ENCODE peak calls at places on chromosome 14, in six cellular contexts. G is tibial artery, D is ovary, J is left ventricle myocardium inferior, H is breast epithelium, O is heart left ventricle. B is an unnamed sample.

GRCh38 chr14:55116246-55117030 is 12.6 kb upstream of the LGALS3 start:
- DNase-seq in O (no peak), H (no peak), J (no peak), G (no peak), D (no peak), B (no peak)

GRCh38 chr14:60665178-60665555 is 15.9 kb upstream of the SIX1 start:
- DNase-seq in J (no peak), O (no peak), G (no peak), H (no peak), D (no peak), B (no peak)

GRCh38 chr14:23672200-23672599 is 36.0 kb downstream of the DHRS2 start:
- DNase-seq in D (no peak), G (no peak), O (no peak), J (no peak), H (no peak), B (no peak)

GRCh38 chr14:71050227-71050823 is 143.1 kb downstream of the PCNX1 start:
- DNase-seq in D (no peak), H (no peak), G (no peak), J (no peak), O (no peak), B (no peak)

GRCh38 chr14:101773378-101773777 is 11.9 kb downstream of the PPP2R5C start:
- DNase-seq in H (no peak), J (no peak), O (no peak), D (no peak), G (no peak), B (no peak)

GRCh38 chr14:102795060-102795925 is 18.0 kb downstream of the TRAF3 start:
- DNase-seq in D (peak; percentile 39), O (no peak), G (peak; percentile 82), J (peak; percentile 30), H (peak; percentile 64), B (no peak)

GRCh38 chr14:74964787-74965769 is 9.7 kb upstream of the PGF start:
- DNase-seq in H (no peak), J (no peak), O (no peak), G (no peak), D (no peak), B (no peak)

GRCh38 chr14:104794099-104794498 is 1.4 kb downstream of the AKT1 start:
- DNase-seq in H (no peak), G (no peak), D (no peak), J (no peak), O (no peak), B (peak; percentile 62)

GRCh38 chr14:47438650-47439140 is 236.7 kb downstream of the MDGA2 start:
- DNase-seq in G (no peak), H (no peak), J (no peak), D (no peak), O (no peak), B (no peak)

GRCh38 chr14:29475641-29476040 is 452.0 kb downstream of the PRKD1 start:
- DNase-seq in G (no peak), H (no peak), D (no peak), O (no peak), J (no peak), B (no peak)

GRCh38 chr14:71705460-71705859 is 226.8 kb upstream of the RGS6 start:
- DNase-seq in O (no peak), D (no peak), H (no peak), J (no peak), G (no peak), B (no peak)

GRCh38 chr14:71321556-71322315 is 414.5 kb downstream of the PCNX1 start:
- DNase-seq in J (no peak), H (peak; percentile 55), G (no peak), O (no peak), D (peak; percentile 17), B (peak; percentile 25)

GRCh38 chr14:72559227-72559626 is 334.7 kb downstream of the DPF3 start:
- DNase-seq in G (no peak), O (no peak), J (no peak), H (no peak), D (no peak), B (no peak)

GRCh38 chr14:90780519-90780918 is 35.7 kb downstream of the TTC7B start:
- DNase-seq in H (no peak), J (no peak), D (no peak), O (peak; percentile 35), G (no peak), B (no peak)

GRCh38 chr14:103916636-103917262 is 11.5 kb upstream of the TDRD9 start:
- DNase-seq in J (no peak), O (no peak), D (no peak), H (no peak), G (no peak), B (no peak)

GRCh38 chr14:26596722-26597030 is 1.2 kb downstream of the NOVA1 start:
- DNase-seq in G (peak; percentile 21), D (peak; percentile 23), J (peak; percentile 13), O (no peak), H (no peak), B (peak; percentile 22)

GRCh38 chr14:54253195-54253947 is 143.4 kb upstream of the CDKN3 start:
- DNase-seq in H (no peak), G (no peak), J (no peak), O (no peak), D (no peak), B (no peak)

GRCh38 chr14:68547305-68548193 is 245.3 kb downstream of the ZFP36L1 start:
- DNase-seq in J (no peak), G (peak; percentile 89), O (no peak), H (peak; percentile 81), D (peak; percentile 87), B (peak; percentile 67)

GRCh38 chr14:95287176-95287754 is 32.4 kb downstream of the CLMN start:
- DNase-seq in J (no peak), D (no peak), G (no peak), O (no peak), H (peak; percentile 68), B (no peak)

GRCh38 chr14:30132201-30132600 is 204.6 kb upstream of the PRKD1 start:
- DNase-seq in J (no peak), O (no peak), H (no peak), G (no peak), D (no peak), B (no peak)

GRCh38 chr14:39097159-39097558 is 5.9 kb downstream of the SEC23A start:
- DNase-seq in J (no peak), H (no peak), D (no peak), G (no peak), O (no peak), B (no peak)

GRCh38 chr14:55780156-55780946 is 200.3 kb downstream of the KTN1 start:
- DNase-seq in D (peak; percentile 30), O (no peak), G (peak; percentile 48), H (peak; percentile 82), J (peak; percentile 21), B (peak; percentile 18)

GRCh38 chr14:105065280-105066228 is at the start of gene GPR132:
- DNase-seq in O (peak; percentile 77), J (peak; percentile 44), G (no peak), H (peak; percentile 49), D (no peak), B (peak; percentile 38)

GRCh38 chr14:90891326-90891725 is 75.1 kb upstream of the TTC7B start:
- DNase-seq in J (no peak), D (no peak), H (no peak), O (no peak), G (no peak), B (no peak)

GRCh38 chr14:96501383-96501745 is 818 bp upstream of the PAPOLA start:
- DNase-seq in J (no peak), H (no peak), O (no peak), G (no peak), D (no peak), B (peak; percentile 22)

GRCh38 chr14:54500744-54501143 is 9.0 kb upstream of the CGRRF1 start:
- DNase-seq in G (no peak), O (no peak), H (no peak), D (no peak), J (no peak), B (no peak)

GRCh38 chr14:103549361-103550311 is 12.8 kb downstream of the BAG5 start:
- DNase-seq in D (peak; percentile 23), G (no peak), H (peak; percentile 67), O (peak; percentile 77), J (peak; percentile 71), B (peak; percentile 73)

GRCh38 chr14:28577711-28578131 is 188.9 kb upstream of the FOXG1 start:
- DNase-seq in G (no peak), O (no peak), J (no peak), D (no peak), H (peak; percentile 25), B (no peak)

GRCh38 chr14:41285193-41285748 is 321.4 kb upstream of the LRFN5 start:
- DNase-seq in H (no peak), O (no peak), J (no peak), G (peak; percentile 21), D (no peak), B (peak; percentile 80)

GRCh38 chr14:91255026-91255695 is 10.7 kb upstream of the GPR68 start:
- DNase-seq in G (no peak), O (no peak), J (no peak), H (no peak), D (no peak), B (no peak)

DNA sequence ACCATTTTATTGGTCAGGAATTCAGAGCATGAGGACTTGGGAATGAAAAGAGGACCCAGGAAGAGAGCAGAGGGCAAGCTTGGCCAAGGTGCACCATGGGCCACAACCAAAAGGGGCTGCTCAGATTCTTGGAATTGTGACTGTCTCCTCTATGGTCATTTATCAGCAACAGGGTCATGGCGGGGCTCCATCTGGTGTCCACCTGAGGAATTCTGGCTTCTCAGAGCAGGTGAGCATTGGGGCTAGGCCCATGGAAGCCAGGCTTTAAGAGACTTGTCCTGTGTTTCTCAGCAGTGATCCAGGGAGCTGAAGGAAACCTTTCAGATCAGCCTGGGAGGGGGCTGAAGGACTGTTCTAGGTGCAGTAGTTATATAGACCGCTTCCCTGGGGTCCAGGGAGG is 2.6 kb upstream of the RIN3 start:
- DNase-seq in D (no peak), O (no peak), J (no peak), G (no peak), H (no peak), B (no peak)
- TF ChIP-seq CTCF in D (no peak), O (no peak), J (no peak), G (no peak), H (no peak), B (no peak)

GRCh38 chr14:73802431-73803188 is 49.0 kb upstream of the PTGR2 start:
- DNase-seq in D (no peak), J (no peak), H (peak; percentile 61), G (no peak), O (no peak), B (no peak)
- TF ChIP-seq CTCF in D (no peak), J (no peak), H (no peak), G (no peak), O (no peak), B (no peak)

GRCh38 chr14:85528080-85528881 is 1.7 kb upstream of the FLRT2 start:
- DNase-seq in J (no peak), G (peak; percentile 39), O (no peak), D (peak; percentile 57), H (no peak), B (peak; percentile 74)
- TF ChIP-seq CTCF in J (peak; percentile 55), G (no peak), O (peak; percentile 69), D (no peak), H (no peak), B (peak; percentile 41)

DNA sequence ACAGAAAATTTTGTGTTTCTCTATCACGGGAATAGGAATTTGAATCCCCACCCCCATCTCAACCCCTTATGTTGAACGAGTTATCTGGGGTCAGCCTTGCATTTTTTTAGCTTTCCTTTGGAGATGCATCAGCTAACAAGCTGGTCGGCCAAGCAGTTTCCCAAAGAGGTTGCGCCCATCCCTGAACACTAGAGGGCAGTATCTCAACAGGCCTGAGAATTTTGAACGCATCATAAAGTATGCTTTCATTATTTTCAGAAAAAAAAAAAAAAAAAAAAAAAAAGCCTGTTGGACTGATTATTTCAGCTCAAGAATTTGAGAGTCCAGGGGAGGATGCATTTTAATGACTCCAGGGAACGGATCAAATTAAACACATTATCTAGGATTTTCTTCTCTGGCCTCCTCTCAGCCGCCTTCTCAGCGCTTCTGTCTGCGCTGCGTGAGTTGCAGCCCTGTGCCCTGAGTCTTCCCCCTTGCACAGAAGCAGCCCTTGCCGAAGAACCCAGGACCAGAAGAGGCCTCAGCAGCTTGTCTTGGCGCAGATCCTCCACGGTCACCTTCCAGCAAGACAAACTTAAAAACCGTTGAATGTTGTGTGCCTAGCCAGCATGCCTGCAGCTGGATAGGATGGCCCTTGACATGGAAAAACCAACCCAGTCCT is 76.5 kb upstream of the GZMB start:
- DNase-seq in H (peak; percentile 50), O (no peak), D (peak; percentile 47), G (peak; percentile 39), J (peak; percentile 24), B (peak; percentile 82)
- TF ChIP-seq CTCF in H (no peak), O (peak; percentile 77), D (peak; percentile 15), G (peak; percentile 50), J (peak; percentile 89), B (peak; percentile 21)

B was measured in testis.